ENCODE peak calls at places on chromosome 5, in five cellular contexts. One of them, this sample, is unnamed.

GRCh38 chr5:435156-435790 is 7.7 kb upstream of the EXOC3 start:
- DNase-seq in fibroblast of lung: no peak
- DNase-seq in CD4-positive, alpha-beta T cell: no peak
- DNase-seq in CD8-positive, alpha-beta T cell: no peak
- DNase-seq in testis: no peak
- DNase-seq in this sample: no peak

GRCh38 chr5:178421699-178422399 is 168.3 kb downstream of the COL23A1 start:
- DNase-seq in fibroblast of lung: no peak
- DNase-seq in CD4-positive, alpha-beta T cell: no peak
- DNase-seq in CD8-positive, alpha-beta T cell: no peak
- DNase-seq in testis: peak; percentile 10
- DNase-seq in this sample: no peak

GRCh38 chr5:102815560-102816324 is 60.6 kb downstream of the PAM start:
- DNase-seq in fibroblast of lung: peak; percentile 35
- DNase-seq in CD4-positive, alpha-beta T cell: no peak
- DNase-seq in CD8-positive, alpha-beta T cell: no peak
- DNase-seq in testis: no peak
- DNase-seq in this sample: no peak

GRCh38 chr5:176822426-176823075 is 12.2 kb downstream of the UNC5A start:
- DNase-seq in fibroblast of lung: peak; percentile 16
- DNase-seq in CD4-positive, alpha-beta T cell: no peak
- DNase-seq in CD8-positive, alpha-beta T cell: no peak
- DNase-seq in testis: no peak
- DNase-seq in this sample: no peak

GRCh38 chr5:115695290-115695689 is 69.5 kb upstream of the TMED7 start:
- DNase-seq in fibroblast of lung: no peak
- DNase-seq in CD4-positive, alpha-beta T cell: no peak
- DNase-seq in CD8-positive, alpha-beta T cell: no peak
- DNase-seq in testis: no peak
- DNase-seq in this sample: no peak

GRCh38 chr5:10511741-10512640 is 51.9 kb upstream of the ANKRD33B start:
- DNase-seq in fibroblast of lung: no peak
- DNase-seq in CD4-positive, alpha-beta T cell: no peak
- DNase-seq in CD8-positive, alpha-beta T cell: no peak
- DNase-seq in testis: no peak
- DNase-seq in this sample: no peak

GRCh38 chr5:117201016-117201415 is 626.4 kb upstream of the SEMA6A start:
- DNase-seq in fibroblast of lung: no peak
- DNase-seq in CD4-positive, alpha-beta T cell: no peak
- DNase-seq in CD8-positive, alpha-beta T cell: no peak
- DNase-seq in testis: no peak
- DNase-seq in this sample: no peak

GRCh38 chr5:131994533-131995226 is 16.8 kb downstream of the ACSL6 start:
- DNase-seq in fibroblast of lung: no peak
- DNase-seq in CD4-positive, alpha-beta T cell: no peak
- DNase-seq in CD8-positive, alpha-beta T cell: no peak
- DNase-seq in testis: no peak
- DNase-seq in this sample: no peak

GRCh38 chr5:103258368-103258956 is at the start of gene MACIR:
- DNase-seq in fibroblast of lung: peak; percentile 98
- DNase-seq in CD4-positive, alpha-beta T cell: peak; percentile 93
- DNase-seq in CD8-positive, alpha-beta T cell: peak; percentile 93
- DNase-seq in testis: peak; percentile 98
- DNase-seq in this sample: peak; percentile 99

GRCh38 chr5:38835887-38836286 is 9.9 kb upstream of the OSMR start:
- DNase-seq in fibroblast of lung: peak; percentile 53
- DNase-seq in CD4-positive, alpha-beta T cell: no peak
- DNase-seq in CD8-positive, alpha-beta T cell: no peak
- DNase-seq in testis: no peak
- DNase-seq in this sample: peak; percentile 35

GRCh38 chr5:127419007-127419406 is 98.4 kb upstream of the PRRC1 start:
- DNase-seq in fibroblast of lung: no peak
- DNase-seq in CD4-positive, alpha-beta T cell: no peak
- DNase-seq in CD8-positive, alpha-beta T cell: no peak
- DNase-seq in testis: no peak
- DNase-seq in this sample: no peak

GRCh38 chr5:145660897-145661650 is 174.1 kb downstream of the PRELID2 start:
- DNase-seq in fibroblast of lung: peak; percentile 62
- DNase-seq in CD4-positive, alpha-beta T cell: no peak
- DNase-seq in CD8-positive, alpha-beta T cell: no peak
- DNase-seq in testis: no peak
- DNase-seq in this sample: no peak

GRCh38 chr5:1294839-1295649 is at the start of gene TERT:
- DNase-seq in fibroblast of lung: no peak
- DNase-seq in CD4-positive, alpha-beta T cell: peak; percentile 76
- DNase-seq in CD8-positive, alpha-beta T cell: peak; percentile 59
- DNase-seq in testis: peak; percentile 59
- DNase-seq in this sample: peak; percentile 56

GRCh38 chr5:150607105-150607504 is 33.4 kb upstream of the SYNPO start:
- DNase-seq in fibroblast of lung: no peak
- DNase-seq in CD4-positive, alpha-beta T cell: no peak
- DNase-seq in CD8-positive, alpha-beta T cell: no peak
- DNase-seq in testis: no peak
- DNase-seq in this sample: no peak

GRCh38 chr5:149414405-149415244 is 35.5 kb upstream of the IL17B start:
- DNase-seq in fibroblast of lung: peak; percentile 66
- DNase-seq in CD4-positive, alpha-beta T cell: no peak
- DNase-seq in CD8-positive, alpha-beta T cell: no peak
- DNase-seq in testis: no peak
- DNase-seq in this sample: peak; percentile 82

GRCh38 chr5:149411738-149412519 is 32.8 kb upstream of the IL17B start:
- DNase-seq in fibroblast of lung: no peak
- DNase-seq in CD4-positive, alpha-beta T cell: no peak
- DNase-seq in CD8-positive, alpha-beta T cell: no peak
- DNase-seq in testis: no peak
- DNase-seq in this sample: no peak

GRCh38 chr5:149412783-149413476 is 33.8 kb upstream of the IL17B start:
- DNase-seq in fibroblast of lung: no peak
- DNase-seq in CD4-positive, alpha-beta T cell: no peak
- DNase-seq in CD8-positive, alpha-beta T cell: no peak
- DNase-seq in testis: no peak
- DNase-seq in this sample: peak; percentile 82

GRCh38 chr5:149415245-149415967 is 36.3 kb upstream of the IL17B start:
- DNase-seq in fibroblast of lung: peak; percentile 53
- DNase-seq in CD4-positive, alpha-beta T cell: no peak
- DNase-seq in CD8-positive, alpha-beta T cell: no peak
- DNase-seq in testis: no peak
- DNase-seq in this sample: no peak

GRCh38 chr5:149413477-149414210 is 34.6 kb upstream of the IL17B start:
- DNase-seq in fibroblast of lung: no peak
- DNase-seq in CD4-positive, alpha-beta T cell: no peak
- DNase-seq in CD8-positive, alpha-beta T cell: no peak
- DNase-seq in testis: no peak
- DNase-seq in this sample: no peak
- H3K27ac ChIP-seq in fibroblast of lung: peak overlapping the region; percentile 84
- H3K27ac ChIP-seq in CD4-positive, alpha-beta T cell: no peak overlapping the region
- H3K27ac ChIP-seq in CD8-positive, alpha-beta T cell: no peak overlapping the region
- H3K27ac ChIP-seq in testis: peak overlapping the region; percentile 91
- H3K27ac ChIP-seq in this sample: no peak overlapping the region

DNA sequence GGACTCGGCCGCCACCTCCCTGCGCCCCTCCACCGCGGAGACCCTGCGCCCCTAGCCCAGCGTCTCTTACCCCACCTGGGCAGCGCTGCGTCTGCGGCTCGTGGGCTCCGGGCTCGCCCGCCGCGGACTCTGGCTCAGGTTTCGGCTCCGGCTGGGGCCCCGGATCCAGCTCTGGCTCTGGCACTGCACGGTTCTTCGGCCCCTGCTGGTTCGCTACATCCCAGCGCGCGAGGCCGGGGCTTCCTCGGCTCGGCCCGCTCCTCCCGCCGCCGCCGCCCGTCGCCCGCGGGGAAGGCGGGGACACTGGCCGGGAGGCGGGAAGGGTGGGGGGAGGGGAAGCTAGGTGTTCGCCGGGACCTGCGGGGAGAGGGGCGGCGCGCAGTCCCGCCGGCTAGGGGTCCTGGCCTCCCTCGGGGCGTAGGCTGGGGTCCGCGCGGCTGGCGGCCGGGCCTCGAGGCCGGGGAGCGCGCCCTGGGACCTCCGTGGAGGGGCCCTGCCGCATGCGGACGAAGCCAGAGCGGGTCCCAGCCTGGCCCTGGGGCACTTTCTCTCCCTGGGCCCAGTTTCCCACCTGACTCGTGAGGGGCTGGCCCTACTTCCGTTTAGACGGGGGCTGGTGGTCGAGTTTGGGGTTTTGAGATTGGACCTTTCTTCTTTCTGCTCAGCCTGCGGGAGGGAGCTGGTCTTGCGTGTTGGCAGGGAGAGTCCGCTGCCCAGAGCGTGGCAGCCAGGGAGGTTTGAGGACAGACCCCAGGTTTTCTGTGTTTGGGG is 5.7 kb upstream of the PITX1 start:
- DNase-seq in fibroblast of lung: no peak
- DNase-seq in CD4-positive, alpha-beta T cell: no peak
- DNase-seq in CD8-positive, alpha-beta T cell: no peak
- DNase-seq in testis: no peak
- DNase-seq in this sample: no peak
- H3K27ac ChIP-seq in fibroblast of lung: no peak overlapping the region
- H3K27ac ChIP-seq in CD4-positive, alpha-beta T cell: no peak overlapping the region
- H3K27ac ChIP-seq in CD8-positive, alpha-beta T cell: no peak overlapping the region
- H3K27ac ChIP-seq in testis: no peak overlapping the region
- H3K27ac ChIP-seq in this sample: no peak overlapping the region

DNA sequence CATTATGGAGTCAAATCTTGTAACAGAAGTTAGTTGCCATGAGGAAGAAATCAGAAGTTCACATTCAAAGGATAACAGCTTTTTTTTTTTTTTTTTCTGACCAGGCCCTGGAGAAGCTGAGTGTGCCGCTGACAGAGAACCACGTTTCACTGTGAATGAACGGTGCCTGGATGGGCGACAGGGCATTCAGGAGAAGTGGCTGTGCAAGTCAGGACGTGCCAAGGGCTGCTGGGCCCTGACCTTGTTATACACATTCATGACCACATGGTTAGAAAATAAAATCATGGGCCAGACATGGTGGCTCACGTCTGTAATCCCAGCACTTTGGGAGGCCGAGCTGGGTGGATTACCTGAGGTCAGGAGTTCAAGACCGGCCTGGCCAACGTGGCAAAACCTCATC is 91.6 kb downstream of the ANKH start:
- DNase-seq in fibroblast of lung: no peak
- DNase-seq in CD4-positive, alpha-beta T cell: no peak
- DNase-seq in CD8-positive, alpha-beta T cell: no peak
- DNase-seq in testis: no peak
- DNase-seq in this sample: no peak
- H3K27ac ChIP-seq in fibroblast of lung: no peak overlapping the region
- H3K27ac ChIP-seq in CD4-positive, alpha-beta T cell: no peak overlapping the region
- H3K27ac ChIP-seq in CD8-positive, alpha-beta T cell: no peak overlapping the region
- H3K27ac ChIP-seq in testis: no peak overlapping the region
- H3K27ac ChIP-seq in this sample: no peak overlapping the region

GRCh38 chr5:6377582-6378127 is 692 bp downstream of the MED10 start:
- DNase-seq in fibroblast of lung: no peak
- DNase-seq in CD4-positive, alpha-beta T cell: no peak
- DNase-seq in CD8-positive, alpha-beta T cell: no peak
- DNase-seq in testis: no peak
- DNase-seq in this sample: no peak
- H3K27ac ChIP-seq in fibroblast of lung: peak overlapping the region; percentile 93
- H3K27ac ChIP-seq in CD4-positive, alpha-beta T cell: peak overlapping the region; percentile 83
- H3K27ac ChIP-seq in CD8-positive, alpha-beta T cell: peak overlapping the region; percentile 77
- H3K27ac ChIP-seq in testis: peak overlapping the region; percentile 71
- H3K27ac ChIP-seq in this sample: peak overlapping the region; percentile 6

GRCh38 chr5:120794121-120794520 is 330.0 kb downstream of the PRR16 start:
- DNase-seq in fibroblast of lung: peak; percentile 19
- DNase-seq in CD4-positive, alpha-beta T cell: no peak
- DNase-seq in CD8-positive, alpha-beta T cell: no peak
- DNase-seq in testis: no peak
- DNase-seq in this sample: no peak
- H3K27ac ChIP-seq in fibroblast of lung: no peak overlapping the region
- H3K27ac ChIP-seq in CD4-positive, alpha-beta T cell: no peak overlapping the region
- H3K27ac ChIP-seq in CD8-positive, alpha-beta T cell: no peak overlapping the region
- H3K27ac ChIP-seq in testis: no peak overlapping the region
- H3K27ac ChIP-seq in this sample: no peak overlapping the region

GRCh38 chr5:56233230-56233629 is at the start of gene ANKRD55:
- DNase-seq in fibroblast of lung: no peak
- DNase-seq in CD4-positive, alpha-beta T cell: no peak
- DNase-seq in CD8-positive, alpha-beta T cell: no peak
- DNase-seq in testis: no peak
- DNase-seq in this sample: no peak
- H3K27ac ChIP-seq in fibroblast of lung: no peak within 1 kb of the TSS
- H3K27ac ChIP-seq in CD4-positive, alpha-beta T cell: no peak within 1 kb of the TSS
- H3K27ac ChIP-seq in CD8-positive, alpha-beta T cell: no peak within 1 kb of the TSS
- H3K27ac ChIP-seq in testis: no peak within 1 kb of the TSS
- H3K27ac ChIP-seq in this sample: no peak within 1 kb of the TSS

DNA sequence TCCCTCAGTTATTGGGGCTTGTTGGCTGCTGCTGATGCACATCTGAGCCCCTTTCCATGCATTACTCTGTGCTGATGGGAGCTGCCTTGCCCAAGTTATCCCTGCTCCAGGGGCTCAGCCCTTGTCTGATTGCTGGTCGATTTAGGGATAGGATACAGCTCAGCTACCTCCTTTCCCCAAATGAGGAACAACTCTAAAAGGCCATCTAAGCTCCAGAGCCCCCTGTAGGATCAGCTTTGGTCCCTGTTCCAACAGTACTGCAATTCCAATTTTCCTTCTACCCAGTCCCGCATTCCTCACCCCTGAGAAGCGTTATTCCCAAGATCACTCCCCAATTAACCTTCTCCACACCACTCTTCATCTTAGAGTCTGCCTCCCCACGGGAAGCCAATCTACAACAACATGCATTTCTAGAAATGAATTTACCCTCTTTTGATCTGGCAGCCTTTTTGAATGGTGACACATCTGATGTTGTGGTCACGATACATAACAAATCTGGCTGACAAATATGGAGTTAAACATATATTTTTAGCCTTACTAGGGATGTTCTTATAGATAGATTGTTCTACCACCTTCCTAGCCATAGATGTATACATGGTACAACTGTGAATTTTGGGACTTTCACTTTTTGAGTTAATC is 16.0 kb downstream of the RHOBTB3 start:
- DNase-seq in fibroblast of lung: peak; percentile 13
- DNase-seq in CD4-positive, alpha-beta T cell: no peak
- DNase-seq in CD8-positive, alpha-beta T cell: no peak
- DNase-seq in testis: no peak
- DNase-seq in this sample: no peak
- H3K27ac ChIP-seq in fibroblast of lung: no peak overlapping the region
- H3K27ac ChIP-seq in CD4-positive, alpha-beta T cell: no peak overlapping the region
- H3K27ac ChIP-seq in CD8-positive, alpha-beta T cell: no peak overlapping the region
- H3K27ac ChIP-seq in testis: no peak overlapping the region
- H3K27ac ChIP-seq in this sample: no peak overlapping the region

This sample was measured in right cardiac atrium.